ENCODE peak calls at places on chromosomes 4 and X, in eight cellular contexts. One of them, this sample, is unnamed.

GRCh38 chr4:109875106-109875505 is 27.2 kb downstream of the LRIT3 start:
- DNase-seq in lower leg skin: no peak
- DNase-seq in astrocyte of the spinal cord: no peak
- DNase-seq in AG10803: no peak
- DNase-seq in keratinocyte: no peak
- DNase-seq in heart right ventricle: no peak
- DNase-seq in IMR-90: no peak
- DNase-seq in GM23338: no peak
- DNase-seq in this sample: no peak

GRCh38 chr4:108247511-108248088 is 78.9 kb upstream of the LEF1 start:
- DNase-seq in heart right ventricle: no peak
- DNase-seq in AG10803: no peak
- DNase-seq in GM23338: peak
- DNase-seq in lower leg skin: no peak
- DNase-seq in keratinocyte: no peak
- DNase-seq in astrocyte of the spinal cord: no peak
- DNase-seq in IMR-90: no peak
- DNase-seq in this sample: no peak

GRCh38 chrX:96611619-96612362 is 72.9 kb upstream of the DIAPH2 start:
- DNase-seq in keratinocyte: no peak
- DNase-seq in lower leg skin: no peak
- DNase-seq in astrocyte of the spinal cord: peak
- DNase-seq in IMR-90: peak
- DNase-seq in GM23338: no peak
- DNase-seq in heart right ventricle: no peak
- DNase-seq in AG10803: peak
- DNase-seq in this sample: no peak

GRCh38 chr4:184911310-184911709 is 85.5 kb upstream of the ACSL1 start:
- DNase-seq in heart right ventricle: no peak
- DNase-seq in lower leg skin: peak
- DNase-seq in keratinocyte: peak
- DNase-seq in astrocyte of the spinal cord: peak
- DNase-seq in GM23338: no peak
- DNase-seq in AG10803: peak
- DNase-seq in IMR-90: peak
- DNase-seq in this sample: no peak

GRCh38 chrX:64842492-64842891 is 133.8 kb downstream of the ZC4H2 start:
- DNase-seq in AG10803: no peak
- DNase-seq in heart right ventricle: no peak
- DNase-seq in lower leg skin: no peak
- DNase-seq in keratinocyte: no peak
- DNase-seq in GM23338: no peak
- DNase-seq in astrocyte of the spinal cord: no peak
- DNase-seq in IMR-90: no peak
- DNase-seq in this sample: no peak

GRCh38 chr4:37628977-37629609 is 57.1 kb downstream of the RELL1 start:
- DNase-seq in AG10803: peak
- DNase-seq in GM23338: no peak
- DNase-seq in keratinocyte: no peak
- DNase-seq in astrocyte of the spinal cord: peak
- DNase-seq in IMR-90: peak
- DNase-seq in heart right ventricle: no peak
- DNase-seq in lower leg skin: peak
- DNase-seq in this sample: peak

GRCh38 chrX:26411045-26411444 is 195.1 kb downstream of the MAGEB5 start:
- DNase-seq in astrocyte of the spinal cord: no peak
- DNase-seq in AG10803: no peak
- DNase-seq in heart right ventricle: no peak
- DNase-seq in lower leg skin: no peak
- DNase-seq in IMR-90: no peak
- DNase-seq in GM23338: no peak
- DNase-seq in keratinocyte: no peak
- DNase-seq in this sample: no peak

GRCh38 chr4:87919951-87920350 is 55.6 kb upstream of the SPP1 start:
- DNase-seq in IMR-90: no peak
- DNase-seq in keratinocyte: no peak
- DNase-seq in AG10803: no peak
- DNase-seq in astrocyte of the spinal cord: no peak
- DNase-seq in heart right ventricle: no peak
- DNase-seq in lower leg skin: no peak
- DNase-seq in GM23338: no peak
- DNase-seq in this sample: no peak

GRCh38 chr4:74094227-74094626 is 4.8 kb downstream of the CXCL2 start:
- DNase-seq in astrocyte of the spinal cord: no peak
- DNase-seq in keratinocyte: no peak
- DNase-seq in IMR-90: no peak
- DNase-seq in heart right ventricle: peak
- DNase-seq in lower leg skin: no peak
- DNase-seq in AG10803: no peak
- DNase-seq in GM23338: no peak
- DNase-seq in this sample: no peak

GRCh38 chr4:32884198-32884597 is 2164.0 kb downstream of the PCDH7 start:
- DNase-seq in AG10803: peak
- DNase-seq in heart right ventricle: no peak
- DNase-seq in IMR-90: no peak
- DNase-seq in lower leg skin: no peak
- DNase-seq in GM23338: no peak
- DNase-seq in keratinocyte: no peak
- DNase-seq in astrocyte of the spinal cord: peak
- DNase-seq in this sample: no peak

GRCh38 chr4:80243274-80244018 is 23.0 kb upstream of the FGF5 start:
- DNase-seq in lower leg skin: no peak
- DNase-seq in astrocyte of the spinal cord: no peak
- DNase-seq in IMR-90: no peak
- DNase-seq in GM23338: no peak
- DNase-seq in heart right ventricle: no peak
- DNase-seq in AG10803: no peak
- DNase-seq in keratinocyte: no peak
- DNase-seq in this sample: no peak

GRCh38 chr4:38236503-38236902 is 276.3 kb downstream of the PTTG2 start:
- DNase-seq in keratinocyte: no peak
- DNase-seq in astrocyte of the spinal cord: no peak
- DNase-seq in AG10803: no peak
- DNase-seq in heart right ventricle: no peak
- DNase-seq in GM23338: no peak
- DNase-seq in lower leg skin: no peak
- DNase-seq in IMR-90: no peak
- DNase-seq in this sample: no peak

GRCh38 chrX:41604154-41604553 is 84.6 kb upstream of the GPR34 start:
- DNase-seq in GM23338: no peak
- DNase-seq in keratinocyte: no peak
- DNase-seq in IMR-90: no peak
- DNase-seq in lower leg skin: no peak
- DNase-seq in astrocyte of the spinal cord: no peak
- DNase-seq in heart right ventricle: no peak
- DNase-seq in AG10803: no peak
- DNase-seq in this sample: no peak

DNA sequence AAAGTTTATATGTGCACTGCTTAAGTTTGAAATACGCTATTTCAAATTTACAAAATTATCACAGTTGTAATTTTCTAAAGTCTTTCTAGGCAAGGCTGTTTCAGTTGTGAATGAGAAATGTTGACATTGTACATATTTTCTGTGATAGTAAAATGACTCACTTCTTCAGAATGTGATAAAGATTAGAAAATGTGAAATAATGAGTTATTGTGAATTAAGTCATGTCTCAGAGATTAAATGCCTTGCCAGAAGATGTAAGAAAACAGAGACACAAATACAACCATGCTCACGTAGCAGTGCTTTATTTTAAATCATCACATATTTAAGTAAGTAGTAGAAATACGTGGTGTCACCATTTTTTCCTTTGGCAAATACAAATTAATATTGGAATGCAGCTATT is 770 bp downstream of the CLCN4 start:
- DNase-seq in IMR-90: peak
- DNase-seq in AG10803: peak
- DNase-seq in heart right ventricle: no peak
- DNase-seq in astrocyte of the spinal cord: peak
- DNase-seq in GM23338: no peak
- DNase-seq in keratinocyte: no peak
- DNase-seq in lower leg skin: no peak
- DNase-seq in this sample: no peak
- H3K4me3 ChIP-seq in IMR-90: no peak
- H3K4me3 ChIP-seq in AG10803: no peak
- H3K4me3 ChIP-seq in heart right ventricle: peak
- H3K4me3 ChIP-seq in astrocyte of the spinal cord: peak
- H3K4me3 ChIP-seq in GM23338: peak
- H3K4me3 ChIP-seq in keratinocyte: no peak
- H3K4me3 ChIP-seq in lower leg skin: no peak
- H3K4me3 ChIP-seq in this sample: peak

GRCh38 chrX:13007519-13008188 is 32.7 kb downstream of the TMSB4X start:
- DNase-seq in IMR-90: peak
- DNase-seq in keratinocyte: no peak
- DNase-seq in lower leg skin: no peak
- DNase-seq in heart right ventricle: no peak
- DNase-seq in GM23338: no peak
- DNase-seq in astrocyte of the spinal cord: peak
- DNase-seq in AG10803: peak
- DNase-seq in this sample: no peak

GRCh38 chrX:13008851-13009250 is 33.9 kb downstream of the TMSB4X start:
- DNase-seq in lower leg skin: no peak
- DNase-seq in AG10803: no peak
- DNase-seq in astrocyte of the spinal cord: no peak
- DNase-seq in heart right ventricle: no peak
- DNase-seq in GM23338: no peak
- DNase-seq in IMR-90: no peak
- DNase-seq in keratinocyte: no peak
- DNase-seq in this sample: no peak

GRCh38 chrX:13009256-13009655 is 34.3 kb downstream of the TMSB4X start:
- DNase-seq in AG10803: peak
- DNase-seq in IMR-90: no peak
- DNase-seq in astrocyte of the spinal cord: no peak
- DNase-seq in keratinocyte: no peak
- DNase-seq in GM23338: no peak
- DNase-seq in heart right ventricle: no peak
- DNase-seq in lower leg skin: no peak
- DNase-seq in this sample: no peak

GRCh38 chrX:13008189-13008533 is 33.3 kb downstream of the TMSB4X start:
- DNase-seq in AG10803: no peak
- DNase-seq in heart right ventricle: no peak
- DNase-seq in lower leg skin: no peak
- DNase-seq in GM23338: no peak
- DNase-seq in IMR-90: peak
- DNase-seq in astrocyte of the spinal cord: no peak
- DNase-seq in keratinocyte: no peak
- DNase-seq in this sample: no peak

DNA sequence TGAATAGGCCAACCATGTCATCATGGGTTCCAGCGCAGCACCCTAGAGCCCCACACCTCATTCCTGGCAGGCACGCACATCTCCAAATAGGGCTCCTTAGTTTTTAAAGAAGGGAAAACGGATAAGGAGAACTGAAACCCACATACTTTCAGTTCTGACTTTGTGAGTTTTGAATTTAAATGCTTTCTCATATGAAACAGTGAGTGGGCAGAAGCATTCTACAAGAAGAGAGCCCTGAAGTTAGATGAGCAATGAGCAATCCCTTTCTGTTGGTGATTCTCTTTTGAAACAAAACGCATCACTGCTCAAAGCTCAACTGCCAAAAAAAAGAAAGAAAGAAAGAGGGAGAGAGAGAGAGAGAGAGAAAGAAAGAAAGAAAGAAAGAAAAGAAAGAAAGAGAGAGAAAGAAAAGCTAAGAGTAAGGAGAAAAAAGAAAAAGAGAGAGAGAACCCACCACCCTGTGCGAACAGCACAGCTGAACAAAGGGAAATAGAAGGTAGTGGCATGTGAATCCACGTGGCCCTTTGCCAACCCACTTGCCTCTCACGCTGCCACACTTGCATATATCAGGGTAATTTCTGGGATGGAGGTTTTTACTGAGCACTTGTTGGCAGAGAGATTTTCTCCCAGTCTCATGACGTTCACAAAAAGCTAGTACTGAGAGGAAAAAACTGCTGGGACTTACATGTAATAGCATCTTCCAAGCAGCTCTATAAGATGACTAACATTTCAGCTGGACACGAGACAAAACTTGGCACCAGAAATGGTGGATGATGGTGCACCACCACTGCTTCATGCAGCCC is 31.0 kb downstream of the TMSB4X start:
- DNase-seq in GM23338: no peak
- DNase-seq in heart right ventricle: no peak
- DNase-seq in astrocyte of the spinal cord: peak
- DNase-seq in lower leg skin: no peak
- DNase-seq in AG10803: peak
- DNase-seq in IMR-90: peak
- DNase-seq in keratinocyte: no peak
- DNase-seq in this sample: no peak
- H3K4me3 ChIP-seq in GM23338: no peak
- H3K4me3 ChIP-seq in heart right ventricle: no peak
- H3K4me3 ChIP-seq in astrocyte of the spinal cord: no peak
- H3K4me3 ChIP-seq in lower leg skin: no peak
- H3K4me3 ChIP-seq in AG10803: no peak
- H3K4me3 ChIP-seq in IMR-90: no peak
- H3K4me3 ChIP-seq in keratinocyte: no peak
- H3K4me3 ChIP-seq in this sample: no peak

GRCh38 chrX:7069556-7069955 is 78.0 kb upstream of the STS start:
- DNase-seq in heart right ventricle: no peak
- DNase-seq in keratinocyte: no peak
- DNase-seq in IMR-90: no peak
- DNase-seq in astrocyte of the spinal cord: no peak
- DNase-seq in GM23338: peak
- DNase-seq in lower leg skin: no peak
- DNase-seq in AG10803: no peak
- DNase-seq in this sample: no peak

GRCh38 chrX:7071390-7071789 is 76.1 kb upstream of the STS start:
- DNase-seq in AG10803: no peak
- DNase-seq in heart right ventricle: no peak
- DNase-seq in astrocyte of the spinal cord: no peak
- DNase-seq in GM23338: no peak
- DNase-seq in IMR-90: no peak
- DNase-seq in lower leg skin: no peak
- DNase-seq in keratinocyte: no peak
- DNase-seq in this sample: no peak

GRCh38 chrX:7067266-7067665 is 80.2 kb upstream of the STS start:
- DNase-seq in lower leg skin: no peak
- DNase-seq in AG10803: no peak
- DNase-seq in GM23338: no peak
- DNase-seq in IMR-90: no peak
- DNase-seq in astrocyte of the spinal cord: no peak
- DNase-seq in keratinocyte: no peak
- DNase-seq in heart right ventricle: no peak
- DNase-seq in this sample: no peak

GRCh38 chrX:7065473-7065872 is 82.0 kb upstream of the STS start:
- DNase-seq in heart right ventricle: no peak
- DNase-seq in GM23338: no peak
- DNase-seq in lower leg skin: no peak
- DNase-seq in IMR-90: no peak
- DNase-seq in astrocyte of the spinal cord: no peak
- DNase-seq in keratinocyte: no peak
- DNase-seq in AG10803: no peak
- DNase-seq in this sample: no peak

GRCh38 chrX:7068939-7069367 is 78.6 kb upstream of the STS start:
- DNase-seq in lower leg skin: no peak
- DNase-seq in GM23338: peak
- DNase-seq in AG10803: no peak
- DNase-seq in keratinocyte: no peak
- DNase-seq in heart right ventricle: no peak
- DNase-seq in IMR-90: no peak
- DNase-seq in astrocyte of the spinal cord: no peak
- DNase-seq in this sample: no peak
- H3K4me3 ChIP-seq in lower leg skin: no peak
- H3K4me3 ChIP-seq in GM23338: no peak
- H3K4me3 ChIP-seq in AG10803: no peak
- H3K4me3 ChIP-seq in keratinocyte: no peak
- H3K4me3 ChIP-seq in heart right ventricle: no peak
- H3K4me3 ChIP-seq in IMR-90: no peak
- H3K4me3 ChIP-seq in astrocyte of the spinal cord: no peak
- H3K4me3 ChIP-seq in this sample: no peak

GRCh38 chr4:93658443-93658842 is 170.1 kb upstream of the ATOH1 start:
- DNase-seq in lower leg skin: no peak
- DNase-seq in AG10803: no peak
- DNase-seq in GM23338: no peak
- DNase-seq in astrocyte of the spinal cord: no peak
- DNase-seq in heart right ventricle: no peak
- DNase-seq in IMR-90: peak
- DNase-seq in keratinocyte: no peak
- DNase-seq in this sample: no peak
- H3K4me3 ChIP-seq in lower leg skin: no peak
- H3K4me3 ChIP-seq in AG10803: no peak
- H3K4me3 ChIP-seq in GM23338: no peak
- H3K4me3 ChIP-seq in astrocyte of the spinal cord: no peak
- H3K4me3 ChIP-seq in heart right ventricle: no peak
- H3K4me3 ChIP-seq in IMR-90: no peak
- H3K4me3 ChIP-seq in keratinocyte: no peak
- H3K4me3 ChIP-seq in this sample: no peak